ENCODE peak calls at places on chromosomes 5 and 9, in nine cellular contexts. Y, A, D, E, H, I, O, K and W are unnamed samples.

GRCh38 chr5:154487541-154487940 is 9.5 kb upstream of the HAND1 start:
- DNase-seq in A (no peak), D (no peak), K (peak), Y (no peak), H (no peak), E (no peak), O (no peak), I (no peak), W (no peak)

GRCh38 chr9:113569472-113570060 is 106.0 kb downstream of the RGS3 start:
- DNase-seq in O (no peak), A (no peak), I (no peak), K (no peak), Y (no peak), D (no peak), H (no peak), E (no peak), W (no peak)

GRCh38 chr5:59583151-59583809 is 310.2 kb downstream of the PDE4D start:
- DNase-seq in E (no peak), I (no peak), K (no peak), O (no peak), D (peak), H (no peak), A (no peak), Y (no peak), W (no peak)

GRCh38 chr5:1755321-1755949 is 44.2 kb downstream of the MRPL36 start:
- DNase-seq in H (no peak), Y (no peak), D (no peak), K (no peak), E (no peak), O (no peak), I (no peak), A (no peak), W (no peak)

GRCh38 chr5:3220638-3221288 is 374.9 kb upstream of the IRX1 start:
- DNase-seq in Y (no peak), E (no peak), A (no peak), I (no peak), O (no peak), K (no peak), D (no peak), H (no peak), W (peak)

GRCh38 chr5:55176176-55176818 is 3.3 kb upstream of the CDC20B start:
- DNase-seq in H (no peak), O (peak), K (no peak), D (no peak), A (no peak), E (no peak), I (peak), Y (peak), W (no peak)

GRCh38 chr5:67581203-67581602 is 384.6 kb upstream of the CD180 start:
- DNase-seq in Y (no peak), O (no peak), I (peak), A (no peak), H (no peak), E (no peak), K (no peak), D (no peak), W (no peak)

GRCh38 chr5:351084-351910 is 29.8 kb downstream of the AHRR start:
- DNase-seq in A (no peak), O (no peak), H (no peak), E (no peak), I (no peak), D (no peak), Y (no peak), K (peak), W (no peak)

GRCh38 chr5:124528838-124529237 is 217.6 kb downstream of the ZNF608 start:
- DNase-seq in D (no peak), H (no peak), K (peak), E (no peak), Y (no peak), A (no peak), I (no peak), O (no peak), W (no peak)

GRCh38 chr9:131980267-131980916 is 99.3 kb downstream of the MED27 start:
- DNase-seq in Y (no peak), K (no peak), D (peak), A (no peak), I (no peak), H (no peak), E (no peak), O (no peak), W (no peak)

GRCh38 chr9:95316794-95317118 is 753 bp downstream of the FANCC start:
- DNase-seq in D (peak), E (no peak), K (peak), A (peak), Y (peak), O (peak), H (peak), I (peak), W (no peak)

GRCh38 chr5:1264211-1264610 is 30.7 kb downstream of the TERT start:
- DNase-seq in D (no peak), H (no peak), I (no peak), E (no peak), K (no peak), O (no peak), Y (no peak), A (no peak), W (no peak)

GRCh38 chr9:136899196-136899595 is 12.9 kb downstream of the TRAF2 start:
- DNase-seq in E (no peak), I (peak), Y (peak), H (no peak), K (peak), A (no peak), O (no peak), D (no peak), W (no peak)

GRCh38 chr9:136901516-136902258 is 15.4 kb downstream of the TRAF2 start:
- DNase-seq in O (no peak), H (peak), D (no peak), E (no peak), Y (peak), I (peak), A (peak), K (peak), W (no peak)

GRCh38 chr9:136902259-136902821 is 16.0 kb downstream of the TRAF2 start:
- DNase-seq in O (no peak), E (no peak), D (peak), A (no peak), H (peak), K (peak), I (peak), Y (peak), W (no peak)

GRCh38 chr9:136900556-136900955 is 14.2 kb downstream of the TRAF2 start:
- DNase-seq in Y (no peak), D (no peak), I (no peak), E (no peak), H (no peak), K (no peak), O (no peak), A (no peak), W (no peak)

DNA sequence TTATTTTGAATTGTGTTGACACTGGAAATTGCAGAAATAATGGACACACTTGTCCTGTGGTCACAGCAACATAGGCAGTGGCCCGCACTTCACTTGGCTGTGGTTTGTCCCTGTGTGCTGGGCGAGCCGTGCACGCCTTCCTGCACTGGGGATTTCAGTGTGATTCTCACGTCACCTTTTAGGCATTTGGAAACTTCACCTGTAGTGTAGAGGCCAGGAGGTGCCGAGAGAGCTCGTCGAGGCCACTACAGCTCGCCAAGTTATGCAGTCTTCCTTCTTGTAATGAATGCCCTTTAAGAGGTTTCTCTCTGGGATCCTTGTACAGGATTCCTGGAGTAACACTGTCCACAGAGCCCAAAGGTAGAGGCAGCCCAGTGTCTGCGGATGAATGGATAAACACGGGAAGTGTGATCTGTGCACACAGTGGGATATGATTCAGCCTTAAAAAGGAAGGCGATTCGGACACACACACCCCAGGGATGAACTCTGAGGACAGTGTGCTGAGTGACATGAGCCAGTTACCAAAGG is 14.7 kb downstream of the TRAF2 start:
- DNase-seq in Y (no peak), D (no peak), E (no peak), O (no peak), I (peak), H (no peak), A (no peak), K (peak), W (no peak)
- TF ChIP-seq CTCF in Y (no peak), D (no peak), E (no peak), O (no peak), I (no peak), H (no peak), A (no peak), K (no peak), W (no peak)

DNA sequence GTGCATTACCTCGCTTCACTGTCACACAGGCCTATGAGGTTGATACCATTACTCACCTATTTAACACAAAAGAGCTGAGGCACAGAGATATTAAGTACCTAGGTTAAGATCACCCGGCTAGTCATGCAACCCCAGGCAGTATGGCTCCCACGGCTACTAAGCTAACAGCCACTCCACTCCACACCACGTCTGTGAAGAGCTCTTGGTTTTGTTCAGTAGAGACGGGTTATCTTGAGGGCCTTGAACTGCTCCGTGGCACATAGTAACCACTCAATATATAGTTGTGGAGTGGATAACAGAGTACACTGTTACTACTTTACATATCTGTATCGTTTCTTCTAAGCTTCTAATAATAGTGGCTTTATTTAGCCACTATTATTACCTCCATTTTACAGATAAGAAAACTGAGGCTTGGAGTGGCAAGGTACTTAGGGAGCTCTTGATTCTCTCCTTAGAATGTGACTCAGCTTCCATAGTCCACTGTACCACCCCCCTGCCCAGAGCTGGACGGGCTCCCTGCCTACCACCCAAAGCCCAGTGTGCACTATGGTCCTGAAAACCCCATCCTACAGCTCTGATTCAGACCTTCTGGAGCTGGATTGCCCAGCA is 1.0 kb upstream of the CORO2A start:
- DNase-seq in H (no peak), I (no peak), Y (no peak), K (no peak), D (no peak), E (no peak), O (no peak), A (no peak), W (no peak)
- TF ChIP-seq CTCF in H (no peak), I (no peak), Y (no peak), K (no peak), D (no peak), E (no peak), O (no peak), A (no peak), W (peak)

GRCh38 chr5:139402561-139403158 is 1.2 kb downstream of the SPATA24 start:
- DNase-seq in E (no peak), A (peak), O (no peak), D (no peak), H (no peak), Y (peak), K (peak), I (peak), W (peak)
- TF ChIP-seq CTCF in E (no peak), A (peak), O (peak), D (peak), H (no peak), Y (peak), K (peak), I (peak), W (peak)

GRCh38 chr5:107389130-107389553 is 281.6 kb downstream of the EFNA5 start:
- DNase-seq in O (no peak), K (peak), I (peak), E (no peak), D (peak), A (no peak), H (no peak), Y (no peak), W (no peak)
- TF ChIP-seq CTCF in O (peak), K (no peak), I (peak), E (no peak), D (no peak), A (no peak), H (no peak), Y (peak), W (peak)

GRCh38 chr9:26502311-26502710 is 390.3 kb downstream of the CAAP1 start:
- DNase-seq in D (no peak), A (no peak), K (no peak), Y (no peak), O (peak), I (no peak), E (no peak), H (no peak), W (no peak)
- TF ChIP-seq CTCF in D (no peak), A (no peak), K (no peak), Y (no peak), O (no peak), I (no peak), E (no peak), H (no peak), W (no peak)

GRCh38 chr9:130931508-130932150 is 7.4 kb downstream of the FIBCD1 start:
- DNase-seq in Y (no peak), H (no peak), O (no peak), A (no peak), K (peak), E (no peak), I (peak), D (no peak), W (no peak)
- TF ChIP-seq CTCF in Y (no peak), H (no peak), O (no peak), A (no peak), K (no peak), E (no peak), I (no peak), D (no peak), W (no peak)